ENCODE peak calls at places on chromosome 3, in nine cellular contexts. H, K, M, U, F, X, R, G and Q are unnamed samples.

GRCh38 chr3:53069422-53070068 is 23.7 kb upstream of the SFMBT1 start:
- DNase-seq in H (no peak), K (no peak), M (no peak), U (no peak), F (no peak), X (peak), R (no peak), G (no peak), Q (no peak)

GRCh38 chr3:44802006-44802405 is 40.4 kb downstream of the KIF15 start:
- DNase-seq in H (no peak), K (no peak), M (no peak), U (no peak), F (no peak), X (no peak), R (no peak), G (no peak), Q (no peak)

GRCh38 chr3:127329647-127330285 is 41.9 kb upstream of the PRR20G start:
- DNase-seq in H (no peak), K (no peak), M (no peak), U (no peak), F (no peak), X (no peak), R (no peak), G (no peak), Q (no peak)

GRCh38 chr3:140898340-140899180 is 43.1 kb upstream of the SLC25A36 start:
- DNase-seq in H (no peak), K (peak), M (no peak), U (peak), F (no peak), X (peak), R (no peak), G (peak), Q (peak)

GRCh38 chr3:197111685-197112084 is 82.1 kb upstream of the MELTF start:
- DNase-seq in H (no peak), K (no peak), M (no peak), U (no peak), F (no peak), X (no peak), R (no peak), G (no peak), Q (no peak)

GRCh38 chr3:158097141-158097540 is 9.1 kb downstream of the SHOX2 start:
- DNase-seq in H (no peak), K (no peak), M (no peak), U (no peak), F (no peak), X (no peak), R (no peak), G (no peak), Q (no peak)

GRCh38 chr3:78497025-78497424 is 1270.8 kb downstream of the ROBO1 start:
- DNase-seq in H (no peak), K (no peak), M (no peak), U (no peak), F (no peak), X (no peak), R (no peak), G (no peak), Q (no peak)

GRCh38 chr3:10848261-10848660 is 32.2 kb downstream of the SLC6A11 start:
- DNase-seq in H (no peak), K (no peak), M (no peak), U (no peak), F (no peak), X (no peak), R (no peak), G (no peak), Q (no peak)

GRCh38 chr3:15659254-15659975 is 57.9 kb downstream of the BTD start:
- DNase-seq in H (no peak), K (no peak), M (no peak), U (no peak), F (no peak), X (peak), R (no peak), G (no peak), Q (no peak)

GRCh38 chr3:129622418-129622872 is 16.0 kb upstream of the PLXND1 start:
- DNase-seq in H (no peak), K (no peak), M (no peak), U (no peak), F (no peak), X (no peak), R (no peak), G (no peak), Q (no peak)

GRCh38 chr3:3127432-3128010 is 781 bp downstream of the TRNT1 start:
- DNase-seq in H (no peak), K (no peak), M (no peak), U (no peak), F (peak), X (peak), R (no peak), G (no peak), Q (no peak)

GRCh38 chr3:133896002-133896761 is 500 bp upstream of the RAB6B start:
- DNase-seq in H (no peak), K (no peak), M (no peak), U (peak), F (no peak), X (peak), R (no peak), G (no peak), Q (no peak)

GRCh38 chr3:48598323-48599076 is 3.4 kb upstream of the COL7A1 start:
- DNase-seq in H (no peak), K (peak), M (no peak), U (no peak), F (no peak), X (peak), R (peak), G (peak), Q (no peak)

GRCh38 chr3:102200126-102200525 is 234.7 kb upstream of the ZPLD1 start:
- DNase-seq in H (no peak), K (no peak), M (no peak), U (no peak), F (no peak), X (no peak), R (no peak), G (no peak), Q (no peak)

GRCh38 chr3:151896662-151897012 is 23.2 kb downstream of the SUCNR1 start:
- DNase-seq in H (no peak), K (no peak), M (no peak), U (no peak), F (no peak), X (no peak), R (no peak), G (no peak), Q (no peak)

GRCh38 chr3:176574736-176575135 is 622.5 kb downstream of the TBL1XR1 start:
- DNase-seq in H (no peak), K (no peak), M (no peak), U (no peak), F (no peak), X (peak), R (no peak), G (no peak), Q (no peak)

GRCh38 chr3:3560566-3561336 is 238.5 kb upstream of the LRRN1 start:
- DNase-seq in H (no peak), K (no peak), M (no peak), U (no peak), F (no peak), X (no peak), R (no peak), G (no peak), Q (no peak)

GRCh38 chr3:192482809-192483208 is 244.5 kb downstream of the FGF12 start:
- DNase-seq in H (no peak), K (no peak), M (no peak), U (no peak), F (no peak), X (peak), R (no peak), G (no peak), Q (no peak)

GRCh38 chr3:111763968-111764367 is 95.1 kb upstream of the PHLDB2 start:
- DNase-seq in H (no peak), K (no peak), M (no peak), U (no peak), F (no peak), X (peak), R (no peak), G (no peak), Q (no peak)

GRCh38 chr3:152151216-152151874 is 117.4 kb upstream of the MBNL1 start:
- DNase-seq in H (no peak), K (no peak), M (no peak), U (no peak), F (no peak), X (no peak), R (no peak), G (no peak), Q (no peak)

GRCh38 chr3:46629571-46630517 is 17.5 kb downstream of the FAM240A start:
- DNase-seq in H (peak), K (peak), M (peak), U (peak), F (peak), X (peak), R (peak), G (peak), Q (peak)

GRCh38 chr3:184491011-184491576 is 70.5 kb upstream of the EPHB3 start:
- DNase-seq in H (no peak), K (no peak), M (no peak), U (no peak), F (no peak), X (no peak), R (no peak), G (no peak), Q (no peak)

GRCh38 chr3:102006812-102007485 is 157.6 kb downstream of the NFKBIZ start:
- DNase-seq in H (no peak), K (peak), M (no peak), U (no peak), F (no peak), X (peak), R (no peak), G (peak), Q (no peak)

GRCh38 chr3:99747915-99748314 is 69.7 kb upstream of the CMSS1 start:
- DNase-seq in H (no peak), K (no peak), M (no peak), U (peak), F (no peak), X (peak), R (no peak), G (no peak), Q (no peak)

GRCh38 chr3:126965526-126966080 is 17.3 kb upstream of the PLXNA1 start:
- DNase-seq in H (no peak), K (no peak), M (no peak), U (no peak), F (no peak), X (no peak), R (no peak), G (no peak), Q (no peak)

GRCh38 chr3:76715426-76715825 is 324.5 kb upstream of the ROBO2 start:
- DNase-seq in H (no peak), K (no peak), M (no peak), U (no peak), F (no peak), X (no peak), R (no peak), G (no peak), Q (no peak)

GRCh38 chr3:16182183-16182582 is 7.7 kb downstream of the GALNT15 start:
- DNase-seq in H (no peak), K (no peak), M (no peak), U (no peak), F (no peak), X (no peak), R (no peak), G (no peak), Q (no peak)

GRCh38 chr3:100525753-100526612 is 33.6 kb downstream of the TMEM45A start:
- DNase-seq in H (no peak), K (no peak), M (no peak), U (no peak), F (no peak), X (peak), R (peak), G (no peak), Q (no peak)

GRCh38 chr3:39668420-39668819 is 141.0 kb upstream of the MYRIP start:
- DNase-seq in H (no peak), K (peak), M (no peak), U (peak), F (no peak), X (peak), R (no peak), G (peak), Q (peak)

GRCh38 chr3:43194490-43195115 is 88.7 kb upstream of the POMGNT2 start:
- DNase-seq in H (no peak), K (no peak), M (no peak), U (no peak), F (peak), X (no peak), R (no peak), G (no peak), Q (no peak)

GRCh38 chr3:133135303-133135702 is 97.1 kb downstream of the TMEM108 start:
- DNase-seq in H (no peak), K (no peak), M (no peak), U (no peak), F (no peak), X (no peak), R (no peak), G (no peak), Q (no peak)

GRCh38 chr3:55877703-55878102 is 390.6 kb upstream of the WNT5A start:
- DNase-seq in H (no peak), K (no peak), M (no peak), U (no peak), F (no peak), X (no peak), R (no peak), G (no peak), Q (no peak)

GRCh38 chr3:63228677-63229076 is 49.4 kb upstream of the SYNPR start:
- DNase-seq in H (no peak), K (peak), M (no peak), U (peak), F (no peak), X (peak), R (no peak), G (no peak), Q (peak)

DNA sequence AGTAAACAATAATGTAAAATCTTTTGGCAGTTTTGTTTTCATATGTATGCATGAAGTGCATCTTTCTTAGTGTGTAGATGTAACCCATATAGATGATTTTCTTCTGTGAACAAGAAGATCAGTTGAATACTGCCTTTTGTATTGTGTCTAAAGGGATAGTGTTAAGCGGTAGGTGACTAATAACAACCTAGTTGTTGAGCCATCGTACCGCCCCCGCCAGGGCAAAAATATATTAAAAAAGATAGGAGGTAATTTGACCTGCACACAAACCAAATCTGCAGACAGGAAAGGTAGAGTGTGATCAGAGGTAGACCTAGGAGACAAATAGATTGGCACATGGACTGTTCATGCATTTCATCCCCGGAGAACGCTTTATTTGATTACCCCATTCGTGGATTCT is 3.3 kb upstream of the GMNC start:
- DNase-seq in H (no peak), K (no peak), M (no peak), U (no peak), F (no peak), X (no peak), R (no peak), G (no peak), Q (no peak)
- TF ChIP-seq CTCF in H (no peak), K (no peak), M (no peak), U (peak), F (no peak), X (no peak), R (no peak), G (no peak), Q (peak)

GRCh38 chr3:18946524-18946923 is 201.8 kb upstream of the KCNH8 start:
- DNase-seq in H (no peak), K (no peak), M (no peak), U (no peak), F (no peak), X (no peak), R (no peak), G (no peak), Q (no peak)
- TF ChIP-seq CTCF in H (no peak), K (no peak), M (no peak), U (no peak), F (no peak), X (no peak), R (no peak), G (no peak), Q (no peak)

GRCh38 chr3:125161607-125162219 is 50.8 kb downstream of the SLC12A8 start:
- DNase-seq in H (no peak), K (no peak), M (no peak), U (no peak), F (no peak), X (no peak), R (no peak), G (no peak), Q (no peak)

GRCh38 chr3:125165948-125166553 is 46.5 kb downstream of the SLC12A8 start:
- DNase-seq in H (no peak), K (no peak), M (no peak), U (no peak), F (no peak), X (no peak), R (no peak), G (no peak), Q (no peak)

GRCh38 chr3:125165189-125165947 is 47.2 kb downstream of the SLC12A8 start:
- DNase-seq in H (no peak), K (no peak), M (no peak), U (peak), F (no peak), X (peak), R (no peak), G (no peak), Q (peak)

GRCh38 chr3:125166581-125166980 is 46.0 kb downstream of the SLC12A8 start:
- DNase-seq in H (no peak), K (no peak), M (no peak), U (no peak), F (no peak), X (peak), R (no peak), G (no peak), Q (no peak)

GRCh38 chr3:125163739-125164601 is 48.6 kb downstream of the SLC12A8 start:
- DNase-seq in H (no peak), K (no peak), M (no peak), U (no peak), F (no peak), X (peak), R (no peak), G (no peak), Q (no peak)
- TF ChIP-seq CTCF in H (no peak), K (peak), M (peak), U (no peak), F (no peak), X (peak), R (no peak), G (no peak), Q (no peak)

GRCh38 chr3:116413319-116413718 is 32.0 kb downstream of the LSAMP start:
- DNase-seq in H (no peak), K (no peak), M (no peak), U (no peak), F (no peak), X (no peak), R (no peak), G (no peak), Q (no peak)
- TF ChIP-seq CTCF in H (no peak), K (no peak), M (no peak), U (peak), F (no peak), X (no peak), R (no peak), G (no peak), Q (peak)

GRCh38 chr3:108124337-108125150 is 33.7 kb upstream of the CD47 start:
- DNase-seq in H (no peak), K (no peak), M (no peak), U (no peak), F (peak), X (no peak), R (no peak), G (no peak), Q (no peak)
- TF ChIP-seq CTCF in H (no peak), K (no peak), M (no peak), U (no peak), F (no peak), X (no peak), R (no peak), G (no peak), Q (no peak)

GRCh38 chr3:189121088-189121487 is 50.7 kb upstream of the TPRG1 start:
- DNase-seq in H (no peak), K (no peak), M (no peak), U (no peak), F (no peak), X (no peak), R (no peak), G (no peak), Q (no peak)

GRCh38 chr3:189122120-189122519 is 49.7 kb upstream of the TPRG1 start:
- DNase-seq in H (no peak), K (no peak), M (no peak), U (no peak), F (no peak), X (no peak), R (no peak), G (no peak), Q (no peak)

GRCh38 chr3:189119947-189120346 is 51.8 kb upstream of the TPRG1 start:
- DNase-seq in H (no peak), K (no peak), M (no peak), U (no peak), F (no peak), X (no peak), R (no peak), G (no peak), Q (no peak)

GRCh38 chr3:189118896-189119295 is 52.9 kb upstream of the TPRG1 start:
- DNase-seq in H (no peak), K (no peak), M (no peak), U (no peak), F (no peak), X (no peak), R (no peak), G (no peak), Q (no peak)

GRCh38 chr3:189117087-189117486 is 54.7 kb upstream of the TPRG1 start:
- DNase-seq in H (no peak), K (no peak), M (no peak), U (no peak), F (no peak), X (no peak), R (no peak), G (no peak), Q (no peak)
- TF ChIP-seq CTCF in H (no peak), K (no peak), M (no peak), U (no peak), F (no peak), X (no peak), R (no peak), G (no peak), Q (no peak)

GRCh38 chr3:150227839-150228238 is 180.3 kb upstream of the TSC22D2 start:
- DNase-seq in H (peak), K (no peak), M (no peak), U (peak), F (peak), X (peak), R (no peak), G (no peak), Q (peak)
- TF ChIP-seq CTCF in H (peak), K (peak), M (peak), U (peak), F (no peak), X (peak), R (peak), G (peak), Q (peak)